ENCODE peak calls at places on chromosomes 7 and 10, in seven cellular contexts. J is GM12878; F is heart right ventricle; X is stimulated activated CD4-positive, alpha-beta T cell treated with anti-CD3 and anti-CD28 coated beads, Interleukin-2, amount 100 ng/mL, for 48 hours; K is naive B cell; G is progenitor cell of endocrine pancreas; T is kidney glomerular epithelial cell. B is an unnamed sample.

GRCh38 chr7:16268821-16269768 is 152.2 kb downstream of the CRPPA start:
- DNase-seq in J (no peak), F (no peak), X (no peak), K (no peak), G (no peak), T (peak), B (no peak)

GRCh38 chr7:70630647-70631457 is 501.1 kb upstream of the GALNT17 start:
- DNase-seq in J (no peak), F (peak), X (no peak), K (no peak), G (no peak), T (no peak), B (peak)

GRCh38 chr7:106775552-106775936 is 89.5 kb upstream of the PIK3CG start:
- DNase-seq in J (no peak), F (no peak), X (no peak), K (no peak), G (no peak), T (peak), B (no peak)

GRCh38 chr10:23314835-23315239 is 29.8 kb downstream of the C10orf67 start:
- DNase-seq in J (peak), F (no peak), X (peak), K (peak), G (peak), T (peak), B (no peak)

GRCh38 chr10:43256531-43257209 is 10.2 kb downstream of the RASGEF1A start:
- DNase-seq in J (no peak), F (no peak), X (no peak), K (no peak), G (no peak), T (no peak), B (peak)

GRCh38 chr7:91759205-91759863 is 121.2 kb downstream of the MTERF1 start:
- DNase-seq in J (no peak), F (no peak), X (no peak), K (no peak), G (peak), T (peak), B (no peak)

GRCh38 chr10:33039167-33039566 is 81.1 kb upstream of the ITGB1 start:
- DNase-seq in J (no peak), F (no peak), X (no peak), K (no peak), G (no peak), T (no peak), B (no peak)

GRCh38 chr7:27112960-27113949 is 10.8 kb upstream of the HOXA2 start:
- DNase-seq in J (no peak), F (no peak), X (no peak), K (no peak), G (peak), T (no peak), B (peak)

GRCh38 chr7:73954181-73954580 is 73.8 kb upstream of the ELN start:
- DNase-seq in J (no peak), F (no peak), X (no peak), K (no peak), G (no peak), T (no peak), B (no peak)

GRCh38 chr7:15839415-15840100 is 153.1 kb upstream of the MEOX2 start:
- DNase-seq in J (no peak), F (peak), X (no peak), K (peak), G (no peak), T (no peak), B (no peak)

GRCh38 chr10:114541081-114541833 is 116.8 kb downstream of the ABLIM1 start:
- DNase-seq in J (no peak), F (peak), X (peak), K (no peak), G (no peak), T (no peak), B (peak)

GRCh38 chr10:74234569-74234968 is 83.5 kb downstream of the ADK start:
- DNase-seq in J (no peak), F (no peak), X (no peak), K (no peak), G (no peak), T (peak), B (no peak)

GRCh38 chr7:121544726-121545125 is 148.6 kb upstream of the FAM3C start:
- DNase-seq in J (no peak), F (no peak), X (no peak), K (no peak), G (no peak), T (peak), B (no peak)

GRCh38 chr10:11286261-11286989 is 268.8 kb downstream of the CELF2 start:
- DNase-seq in J (peak), F (no peak), X (no peak), K (no peak), G (no peak), T (no peak), B (no peak)

GRCh38 chr7:1086588-1087461 is 1.1 kb upstream of the GPER1 start:
- DNase-seq in J (no peak), F (peak), X (peak), K (peak), G (peak), T (peak), B (peak)

GRCh38 chr7:28990200-28990960 is 32.2 kb upstream of the TRIL start:
- DNase-seq in J (no peak), F (peak), X (no peak), K (no peak), G (no peak), T (no peak), B (no peak)

GRCh38 chr7:40899651-40900507 is 765.1 kb downstream of the SUGCT start:
- DNase-seq in J (no peak), F (no peak), X (no peak), K (no peak), G (no peak), T (no peak), B (no peak)

GRCh38 chr7:116258734-116259133 is 48.4 kb downstream of the TES start:
- DNase-seq in J (peak), F (no peak), X (peak), K (peak), G (no peak), T (peak), B (no peak)

GRCh38 chr10:5523796-5524574 is 776 bp upstream of the CALML3 start:
- DNase-seq in J (no peak), F (no peak), X (no peak), K (no peak), G (no peak), T (no peak), B (no peak)

GRCh38 chr10:27256790-27257189 is 16.2 kb upstream of the ACBD5 start:
- DNase-seq in J (no peak), F (no peak), X (no peak), K (no peak), G (no peak), T (no peak), B (no peak)

GRCh38 chr7:133401225-133401624 is 148.3 kb downstream of the EXOC4 start:
- DNase-seq in J (no peak), F (no peak), X (no peak), K (no peak), G (no peak), T (no peak), B (no peak)

GRCh38 chr10:111297351-111297848 is 220.6 kb downstream of the ADRA2A start:
- DNase-seq in J (no peak), F (no peak), X (no peak), K (no peak), G (no peak), T (no peak), B (no peak)

GRCh38 chr7:104126411-104126841 is 81.4 kb downstream of the ORC5 start:
- DNase-seq in J (no peak), F (no peak), X (no peak), K (no peak), G (no peak), T (no peak), B (no peak)

GRCh38 chr7:120280743-120281142 is 7.8 kb downstream of the KCND2 start:
- DNase-seq in J (no peak), F (no peak), X (no peak), K (no peak), G (no peak), T (no peak), B (no peak)

GRCh38 chr7:36310897-36311296 is 78.8 kb upstream of the ANLN start:
- DNase-seq in J (no peak), F (no peak), X (no peak), K (no peak), G (peak), T (no peak), B (no peak)

GRCh38 chr10:80945267-80945880 is 407.7 kb downstream of the SH2D4B start:
- DNase-seq in J (no peak), F (no peak), X (no peak), K (no peak), G (no peak), T (no peak), B (no peak)

GRCh38 chr10:121823993-121824463 is 103.8 kb downstream of the ATE1 start:
- DNase-seq in J (no peak), F (no peak), X (no peak), K (no peak), G (no peak), T (peak), B (no peak)

GRCh38 chr7:41039386-41040315 is 663.2 kb downstream of the INHBA start:
- DNase-seq in J (no peak), F (no peak), X (no peak), K (no peak), G (no peak), T (no peak), B (no peak)

GRCh38 chr7:129168219-129168991 is 20.0 kb upstream of the SMO start:
- DNase-seq in J (no peak), F (no peak), X (no peak), K (no peak), G (no peak), T (no peak), B (no peak)

GRCh38 chr7:127447326-127447945 is 54.9 kb upstream of the ZNF800 start:
- DNase-seq in J (peak), F (no peak), X (peak), K (peak), G (no peak), T (peak), B (no peak)

GRCh38 chr10:76444034-76444800 is 1012.8 kb downstream of the LRMDA start:
- DNase-seq in J (no peak), F (no peak), X (no peak), K (no peak), G (no peak), T (no peak), B (no peak)

GRCh38 chr7:123198668-123199652 is 809 bp downstream of the SLC13A1 start:
- DNase-seq in J (no peak), F (no peak), X (no peak), K (no peak), G (no peak), T (no peak), B (no peak)

GRCh38 chr7:8322667-8323066 is 60.7 kb upstream of the ICA1 start:
- DNase-seq in J (no peak), F (no peak), X (no peak), K (no peak), G (no peak), T (no peak), B (no peak)

GRCh38 chr10:11894381-11895107 is 71.4 kb downstream of the PROSER2 start:
- DNase-seq in J (no peak), F (no peak), X (no peak), K (no peak), G (no peak), T (no peak), B (no peak)